ENCODE peak calls at places on chromosomes 6 and 20, in four cellular contexts. U is SK-N-SH, F is HepG2, A is K562. G is an unnamed sample.

GRCh38 chr6:20334961-20335360 is 66.7 kb upstream of the E2F3 start:
- DNase-seq in U (no peak), F (no peak), A (no peak), G (no peak)

GRCh38 chr20:50580016-50580747 is 70.0 kb downstream of the PTPN1 start:
- DNase-seq in U (peak), F (peak), A (peak), G (peak)

GRCh38 chr20:50191065-50191565 is 485 bp downstream of the CEBPB start:
- DNase-seq in U (no peak), F (no peak), A (peak), G (no peak)

GRCh38 chr20:48767269-48767960 is 60.4 kb downstream of the PREX1 start:
- DNase-seq in U (no peak), F (no peak), A (no peak), G (no peak)

GRCh38 chr6:150418825-150419594 is 50.2 kb downstream of the IYD start:
- DNase-seq in U (peak), F (peak), A (peak), G (peak)

GRCh38 chr20:48275737-48276342 is 490.6 kb upstream of the SULF2 start:
- DNase-seq in U (peak), F (no peak), A (no peak), G (no peak)

GRCh38 chr6:53466257-53466656 is 78.6 kb downstream of the GCLC start:
- DNase-seq in U (no peak), F (no peak), A (no peak), G (no peak)

GRCh38 chr6:121865811-121866210 is 430.4 kb downstream of the GJA1 start:
- DNase-seq in U (no peak), F (no peak), A (no peak), G (no peak)

GRCh38 chr6:163793584-163793983 is 379.1 kb downstream of the QKI start:
- DNase-seq in U (no peak), F (peak), A (no peak), G (no peak)

GRCh38 chr6:97176468-97176867 is 106.5 kb downstream of the MMS22L start:
- DNase-seq in U (no peak), F (no peak), A (no peak), G (no peak)

GRCh38 chr6:36984581-36985383 is 1.2 kb downstream of the MTCH1 start:
- DNase-seq in U (peak), F (no peak), A (peak), G (peak)

GRCh38 chr6:28486533-28486932 is 29.1 kb downstream of the GPX6 start:
- DNase-seq in U (no peak), F (no peak), A (no peak), G (no peak)

GRCh38 chr6:25036461-25036860 is 100.7 kb upstream of the RIPOR2 start:
- DNase-seq in U (no peak), F (no peak), A (no peak), G (no peak)

GRCh38 chr20:63943007-63943807 is 13.0 kb downstream of the UCKL1 start:
- DNase-seq in U (no peak), F (no peak), A (no peak), G (no peak)

GRCh38 chr6:37381579-37381978 is 27.8 kb downstream of the RNF8 start:
- DNase-seq in U (peak), F (peak), A (peak), G (peak)

GRCh38 chr6:82076855-82077254 is 170.7 kb downstream of the IBTK start:
- DNase-seq in U (no peak), F (no peak), A (no peak), G (no peak)

GRCh38 chr6:121849477-121849876 is 414.0 kb downstream of the GJA1 start:
- DNase-seq in U (peak), F (peak), A (peak), G (peak)

GRCh38 chr6:56372621-56373020 is 125.2 kb upstream of the COL21A1 start:
- DNase-seq in U (no peak), F (no peak), A (no peak), G (no peak)

GRCh38 chr20:41232971-41233926 is 84.3 kb downstream of the ZHX3 start:
- DNase-seq in U (no peak), F (no peak), A (no peak), G (no peak)

GRCh38 chr6:108589244-108589730 is 28.6 kb downstream of the FOXO3 start:
- DNase-seq in U (peak), F (peak), A (peak), G (peak)
- TF ChIP-seq FOXJ3 in U (no peak), F (no peak), A (no peak), G (no peak)

DNA sequence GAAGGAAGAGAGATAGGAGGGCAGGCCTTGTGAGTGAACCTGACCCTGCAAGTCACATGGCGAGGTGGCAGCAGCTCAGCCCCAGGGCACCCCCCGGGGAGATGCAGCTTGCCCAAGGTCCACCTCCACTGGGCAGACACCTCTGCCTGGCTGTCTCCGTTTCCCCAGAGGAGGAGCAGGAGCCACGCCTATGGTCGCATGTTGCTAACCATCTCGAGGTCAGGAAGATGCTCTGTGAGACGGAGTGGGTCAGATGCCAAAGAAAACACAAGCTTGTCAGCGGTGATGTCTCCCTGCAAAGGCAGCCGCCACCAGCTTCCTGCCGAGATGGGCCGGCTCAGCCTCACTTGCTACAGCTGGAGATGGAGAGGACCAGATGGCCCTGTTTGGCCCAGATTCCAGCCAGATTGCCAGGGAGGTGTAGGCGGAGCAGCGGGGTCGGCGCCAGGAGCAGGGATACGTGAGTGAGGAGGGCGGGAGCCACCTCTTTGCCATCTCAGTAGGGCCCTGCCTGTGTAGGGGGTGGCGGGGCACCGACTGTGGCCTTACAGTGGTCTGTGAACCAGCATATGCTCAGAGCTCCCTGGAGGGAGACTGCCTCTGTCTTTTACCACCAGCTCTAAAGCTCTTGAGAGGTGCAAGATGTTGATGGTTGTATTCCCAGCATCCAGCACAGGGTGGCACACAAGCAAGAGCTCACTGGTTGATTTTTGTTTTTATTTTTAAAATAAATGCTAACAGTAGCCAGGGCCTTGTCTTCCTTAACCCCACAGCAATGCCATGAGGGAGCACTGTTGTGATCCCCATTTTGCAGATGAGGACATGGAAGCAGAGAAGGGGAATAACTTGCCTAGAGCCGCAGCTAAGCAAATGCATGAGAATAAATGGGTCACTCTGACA is 42.9 kb upstream of the FAM83D start:
- DNase-seq in U (peak), F (no peak), A (no peak), G (no peak)
- TF ChIP-seq FOXJ3 in U (peak), F (no peak), A (no peak), G (no peak)

GRCh38 chr6:41937881-41938574 is 3.6 kb downstream of the CCND3 start:
- DNase-seq in U (no peak), F (no peak), A (peak), G (no peak)
- TF ChIP-seq FOXJ3 in U (no peak), F (no peak), A (no peak), G (no peak)

GRCh38 chr20:37417857-37418501 is 72.0 kb downstream of the SRC start:
- DNase-seq in U (no peak), F (no peak), A (no peak), G (no peak)
- TF ChIP-seq FOXJ3 in U (no peak), F (no peak), A (no peak), G (no peak)

DNA sequence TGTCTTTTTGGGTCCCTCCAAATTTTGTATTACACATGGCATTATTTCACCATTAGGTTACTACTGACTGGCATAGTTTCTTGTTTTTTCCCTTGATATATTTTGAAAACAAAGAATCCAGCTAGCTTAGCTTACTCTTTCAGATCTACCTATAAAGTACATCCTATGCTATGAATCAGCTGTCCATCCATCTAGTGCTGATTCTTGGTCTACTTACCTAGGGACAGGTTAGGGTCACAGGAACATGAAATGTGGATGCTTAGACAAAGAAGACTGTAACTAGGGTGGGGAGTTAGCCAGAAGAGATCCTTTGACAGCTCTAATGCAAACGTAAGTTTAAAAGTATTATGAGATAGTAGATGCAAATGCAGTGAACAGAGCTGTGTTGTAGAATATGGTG is 91.7 kb downstream of the NKAIN2 start:
- DNase-seq in U (no peak), F (no peak), A (no peak), G (no peak)
- TF ChIP-seq FOXJ3 in U (no peak), F (no peak), A (no peak), G (no peak)

GRCh38 chr6:138011413-138011812 is 95.8 kb downstream of the PERP start:
- DNase-seq in U (no peak), F (no peak), A (no peak), G (no peak)

GRCh38 chr6:138004423-138005287 is 102.6 kb downstream of the PERP start:
- DNase-seq in U (no peak), F (peak), A (peak), G (no peak)

GRCh38 chr6:138005846-138006245 is 101.4 kb downstream of the PERP start:
- DNase-seq in U (no peak), F (no peak), A (no peak), G (no peak)

GRCh38 chr6:138008791-138009190 is 98.4 kb downstream of the PERP start:
- DNase-seq in U (no peak), F (no peak), A (peak), G (no peak)

GRCh38 chr6:138007014-138007472 is 100.2 kb downstream of the PERP start:
- DNase-seq in U (peak), F (peak), A (peak), G (peak)
- TF ChIP-seq FOXJ3 in U (no peak), F (no peak), A (no peak), G (no peak)